ENCODE peak calls at places on chromosome 9, in eight cellular contexts. One of them, this sample, is unnamed.

GRCh38 chr9:130936285-130937117 is 2.5 kb downstream of the FIBCD1 start:
- DNase-seq in NCI-H2107: no peak
- DNase-seq in AG08396: peak
- DNase-seq in activated T-helper 1 cell treated with Interleukin-2 at 50 U/mL for 16 hours: no peak
- DNase-seq in IMR-90: peak
- DNase-seq in ELR: peak
- DNase-seq in T follicular helper cell: no peak
- DNase-seq in retina: peak
- DNase-seq in this sample: no peak

GRCh38 chr9:112861638-112862555 is 28.8 kb downstream of the SLC46A2 start:
- DNase-seq in IMR-90: peak
- DNase-seq in retina: no peak
- DNase-seq in AG08396: no peak
- DNase-seq in T follicular helper cell: no peak
- DNase-seq in NCI-H2107: no peak
- DNase-seq in ELR: peak
- DNase-seq in activated T-helper 1 cell treated with Interleukin-2 at 50 U/mL for 16 hours: no peak
- DNase-seq in this sample: no peak

GRCh38 chr9:107929439-107929838 is 439.9 kb upstream of the KLF4 start:
- DNase-seq in IMR-90: peak
- DNase-seq in T follicular helper cell: no peak
- DNase-seq in activated T-helper 1 cell treated with Interleukin-2 at 50 U/mL for 16 hours: no peak
- DNase-seq in AG08396: no peak
- DNase-seq in NCI-H2107: no peak
- DNase-seq in ELR: no peak
- DNase-seq in retina: no peak
- DNase-seq in this sample: no peak

GRCh38 chr9:133608881-133609280 is 308 bp downstream of the FAM163B start:
- DNase-seq in T follicular helper cell: no peak
- DNase-seq in retina: no peak
- DNase-seq in ELR: no peak
- DNase-seq in NCI-H2107: no peak
- DNase-seq in AG08396: no peak
- DNase-seq in activated T-helper 1 cell treated with Interleukin-2 at 50 U/mL for 16 hours: no peak
- DNase-seq in IMR-90: no peak
- DNase-seq in this sample: no peak

GRCh38 chr9:118331622-118332045 is 627.4 kb downstream of the TLR4 start:
- DNase-seq in activated T-helper 1 cell treated with Interleukin-2 at 50 U/mL for 16 hours: no peak
- DNase-seq in AG08396: peak
- DNase-seq in IMR-90: no peak
- DNase-seq in retina: no peak
- DNase-seq in T follicular helper cell: no peak
- DNase-seq in NCI-H2107: no peak
- DNase-seq in ELR: peak
- DNase-seq in this sample: peak

GRCh38 chr9:4242239-4242638 is 57.6 kb downstream of the GLIS3 start:
- DNase-seq in T follicular helper cell: no peak
- DNase-seq in activated T-helper 1 cell treated with Interleukin-2 at 50 U/mL for 16 hours: no peak
- DNase-seq in ELR: no peak
- DNase-seq in IMR-90: no peak
- DNase-seq in retina: no peak
- DNase-seq in AG08396: no peak
- DNase-seq in NCI-H2107: no peak
- DNase-seq in this sample: no peak

GRCh38 chr9:18245911-18246310 is 228.0 kb upstream of the ADAMTSL1 start:
- DNase-seq in retina: no peak
- DNase-seq in IMR-90: peak
- DNase-seq in T follicular helper cell: no peak
- DNase-seq in NCI-H2107: no peak
- DNase-seq in AG08396: peak
- DNase-seq in activated T-helper 1 cell treated with Interleukin-2 at 50 U/mL for 16 hours: no peak
- DNase-seq in ELR: peak
- DNase-seq in this sample: peak

GRCh38 chr9:116476935-116477381 is 210.1 kb upstream of the TRIM32 start:
- DNase-seq in ELR: no peak
- DNase-seq in NCI-H2107: no peak
- DNase-seq in retina: no peak
- DNase-seq in IMR-90: no peak
- DNase-seq in AG08396: no peak
- DNase-seq in T follicular helper cell: no peak
- DNase-seq in activated T-helper 1 cell treated with Interleukin-2 at 50 U/mL for 16 hours: no peak
- DNase-seq in this sample: no peak

GRCh38 chr9:129028192-129028966 is at the start of gene SH3GLB2:
- DNase-seq in T follicular helper cell: peak
- DNase-seq in NCI-H2107: peak
- DNase-seq in retina: peak
- DNase-seq in ELR: peak
- DNase-seq in activated T-helper 1 cell treated with Interleukin-2 at 50 U/mL for 16 hours: peak
- DNase-seq in AG08396: peak
- DNase-seq in IMR-90: peak
- DNase-seq in this sample: peak

GRCh38 chr9:110217656-110218099 is 9.7 kb upstream of the C9orf152 start:
- DNase-seq in IMR-90: peak
- DNase-seq in retina: peak
- DNase-seq in activated T-helper 1 cell treated with Interleukin-2 at 50 U/mL for 16 hours: no peak
- DNase-seq in T follicular helper cell: no peak
- DNase-seq in ELR: peak
- DNase-seq in AG08396: peak
- DNase-seq in NCI-H2107: no peak
- DNase-seq in this sample: peak

GRCh38 chr9:87776481-87777373 is 50.8 kb downstream of the CTSL start:
- DNase-seq in NCI-H2107: no peak
- DNase-seq in activated T-helper 1 cell treated with Interleukin-2 at 50 U/mL for 16 hours: no peak
- DNase-seq in ELR: no peak
- DNase-seq in IMR-90: no peak
- DNase-seq in AG08396: no peak
- DNase-seq in retina: no peak
- DNase-seq in T follicular helper cell: no peak
- DNase-seq in this sample: no peak

GRCh38 chr9:104915739-104916138 is 12.2 kb downstream of the ABCA1 start:
- DNase-seq in retina: no peak
- DNase-seq in T follicular helper cell: no peak
- DNase-seq in NCI-H2107: no peak
- DNase-seq in ELR: no peak
- DNase-seq in IMR-90: no peak
- DNase-seq in AG08396: no peak
- DNase-seq in activated T-helper 1 cell treated with Interleukin-2 at 50 U/mL for 16 hours: no peak
- DNase-seq in this sample: no peak

GRCh38 chr9:123834907-123835562 is 94.9 kb downstream of the DENND1A start:
- DNase-seq in AG08396: no peak
- DNase-seq in T follicular helper cell: no peak
- DNase-seq in NCI-H2107: no peak
- DNase-seq in retina: no peak
- DNase-seq in activated T-helper 1 cell treated with Interleukin-2 at 50 U/mL for 16 hours: no peak
- DNase-seq in IMR-90: peak
- DNase-seq in ELR: peak
- DNase-seq in this sample: peak

GRCh38 chr9:129944501-129945116 is 98.4 kb downstream of the FNBP1 start:
- DNase-seq in retina: no peak
- DNase-seq in AG08396: no peak
- DNase-seq in IMR-90: no peak
- DNase-seq in T follicular helper cell: peak
- DNase-seq in activated T-helper 1 cell treated with Interleukin-2 at 50 U/mL for 16 hours: peak
- DNase-seq in ELR: no peak
- DNase-seq in NCI-H2107: no peak
- DNase-seq in this sample: no peak

GRCh38 chr9:79266986-79267385 is 304.8 kb upstream of the TLE4 start:
- DNase-seq in AG08396: no peak
- DNase-seq in retina: no peak
- DNase-seq in IMR-90: peak
- DNase-seq in T follicular helper cell: no peak
- DNase-seq in ELR: peak
- DNase-seq in NCI-H2107: no peak
- DNase-seq in activated T-helper 1 cell treated with Interleukin-2 at 50 U/mL for 16 hours: no peak
- DNase-seq in this sample: no peak

GRCh38 chr9:81375461-81376100 is 313.8 kb downstream of the TLE1 start:
- DNase-seq in AG08396: no peak
- DNase-seq in T follicular helper cell: no peak
- DNase-seq in activated T-helper 1 cell treated with Interleukin-2 at 50 U/mL for 16 hours: no peak
- DNase-seq in ELR: no peak
- DNase-seq in retina: peak
- DNase-seq in IMR-90: peak
- DNase-seq in NCI-H2107: no peak
- DNase-seq in this sample: no peak

GRCh38 chr9:136787690-136788400 is 3.3 kb upstream of the TMEM141 start:
- DNase-seq in activated T-helper 1 cell treated with Interleukin-2 at 50 U/mL for 16 hours: peak
- DNase-seq in AG08396: peak
- DNase-seq in IMR-90: peak
- DNase-seq in T follicular helper cell: peak
- DNase-seq in NCI-H2107: peak
- DNase-seq in ELR: peak
- DNase-seq in retina: peak
- DNase-seq in this sample: peak

GRCh38 chr9:96085536-96086143 is 210.1 kb downstream of the ERCC6L2 start:
- DNase-seq in NCI-H2107: no peak
- DNase-seq in AG08396: no peak
- DNase-seq in activated T-helper 1 cell treated with Interleukin-2 at 50 U/mL for 16 hours: no peak
- DNase-seq in IMR-90: no peak
- DNase-seq in retina: no peak
- DNase-seq in ELR: no peak
- DNase-seq in T follicular helper cell: no peak
- DNase-seq in this sample: no peak

GRCh38 chr9:126420643-126421564 is 94.3 kb downstream of the MVB12B start:
- DNase-seq in IMR-90: peak
- DNase-seq in activated T-helper 1 cell treated with Interleukin-2 at 50 U/mL for 16 hours: no peak
- DNase-seq in retina: no peak
- DNase-seq in T follicular helper cell: no peak
- DNase-seq in AG08396: peak
- DNase-seq in NCI-H2107: no peak
- DNase-seq in ELR: peak
- DNase-seq in this sample: no peak